ENCODE peak calls at places on chromosomes 12 and 14, in four cellular contexts. One of them, this sample, is unnamed.

GRCh38 chr12:62190921-62191746 is 69.1 kb upstream of the USP15 start:
- DNase-seq in stimulated activated CD4-positive, alpha-beta T cell treated with anti-CD3 and anti-CD28 coated beads, Interleukin-15, amount 100 ng/mL, for 1 hour: peak
- DNase-seq in NT2/D1: no peak
- DNase-seq in lower leg skin: no peak
- DNase-seq in this sample: no peak

GRCh38 chr12:50282581-50283229 is 615 bp downstream of the LIMA1 start:
- DNase-seq in stimulated activated CD4-positive, alpha-beta T cell treated with anti-CD3 and anti-CD28 coated beads, Interleukin-15, amount 100 ng/mL, for 1 hour: no peak
- DNase-seq in lower leg skin: no peak
- DNase-seq in NT2/D1: no peak
- DNase-seq in this sample: no peak

GRCh38 chr12:10128687-10129086 is 1.3 kb downstream of the CLEC7A start:
- DNase-seq in stimulated activated CD4-positive, alpha-beta T cell treated with anti-CD3 and anti-CD28 coated beads, Interleukin-15, amount 100 ng/mL, for 1 hour: no peak
- DNase-seq in NT2/D1: no peak
- DNase-seq in lower leg skin: no peak
- DNase-seq in this sample: no peak

GRCh38 chr14:38835874-38836273 is 267.2 kb downstream of the SEC23A start:
- DNase-seq in lower leg skin: no peak
- DNase-seq in stimulated activated CD4-positive, alpha-beta T cell treated with anti-CD3 and anti-CD28 coated beads, Interleukin-15, amount 100 ng/mL, for 1 hour: no peak
- DNase-seq in NT2/D1: no peak
- DNase-seq in this sample: no peak

GRCh38 chr12:1318327-1319031 is 275.9 kb downstream of the FBXL14 start:
- DNase-seq in lower leg skin: no peak
- DNase-seq in stimulated activated CD4-positive, alpha-beta T cell treated with anti-CD3 and anti-CD28 coated beads, Interleukin-15, amount 100 ng/mL, for 1 hour: no peak
- DNase-seq in NT2/D1: peak
- DNase-seq in this sample: peak

GRCh38 chr12:131195796-131196195 is 242.1 kb downstream of the ADGRD1 start:
- DNase-seq in lower leg skin: peak
- DNase-seq in stimulated activated CD4-positive, alpha-beta T cell treated with anti-CD3 and anti-CD28 coated beads, Interleukin-15, amount 100 ng/mL, for 1 hour: no peak
- DNase-seq in NT2/D1: no peak
- DNase-seq in this sample: no peak

GRCh38 chr12:12909995-12910391 is 18.6 kb downstream of the GPRC5A start:
- DNase-seq in stimulated activated CD4-positive, alpha-beta T cell treated with anti-CD3 and anti-CD28 coated beads, Interleukin-15, amount 100 ng/mL, for 1 hour: no peak
- DNase-seq in NT2/D1: no peak
- DNase-seq in lower leg skin: no peak
- DNase-seq in this sample: no peak

GRCh38 chr12:111437816-111438454 is 32.2 kb downstream of the SH2B3 start:
- DNase-seq in NT2/D1: no peak
- DNase-seq in stimulated activated CD4-positive, alpha-beta T cell treated with anti-CD3 and anti-CD28 coated beads, Interleukin-15, amount 100 ng/mL, for 1 hour: no peak
- DNase-seq in lower leg skin: peak
- DNase-seq in this sample: no peak

GRCh38 chr12:113373966-113374365 is 15.6 kb downstream of the PLBD2 start:
- DNase-seq in lower leg skin: no peak
- DNase-seq in stimulated activated CD4-positive, alpha-beta T cell treated with anti-CD3 and anti-CD28 coated beads, Interleukin-15, amount 100 ng/mL, for 1 hour: no peak
- DNase-seq in NT2/D1: no peak
- DNase-seq in this sample: no peak

GRCh38 chr12:103877934-103878510 is 37.0 kb upstream of the NT5DC3 start:
- DNase-seq in NT2/D1: peak
- DNase-seq in stimulated activated CD4-positive, alpha-beta T cell treated with anti-CD3 and anti-CD28 coated beads, Interleukin-15, amount 100 ng/mL, for 1 hour: peak
- DNase-seq in lower leg skin: no peak
- DNase-seq in this sample: peak

GRCh38 chr14:79036506-79036905 is 866.3 kb downstream of the NRXN3 start:
- DNase-seq in lower leg skin: no peak
- DNase-seq in stimulated activated CD4-positive, alpha-beta T cell treated with anti-CD3 and anti-CD28 coated beads, Interleukin-15, amount 100 ng/mL, for 1 hour: no peak
- DNase-seq in NT2/D1: no peak
- DNase-seq in this sample: no peak

GRCh38 chr12:123696209-123696608 is 15.9 kb upstream of the ATP6V0A2 start:
- DNase-seq in stimulated activated CD4-positive, alpha-beta T cell treated with anti-CD3 and anti-CD28 coated beads, Interleukin-15, amount 100 ng/mL, for 1 hour: no peak
- DNase-seq in lower leg skin: no peak
- DNase-seq in NT2/D1: no peak
- DNase-seq in this sample: no peak

GRCh38 chr12:68792952-68793351 is 15.0 kb upstream of the MDM2 start:
- DNase-seq in stimulated activated CD4-positive, alpha-beta T cell treated with anti-CD3 and anti-CD28 coated beads, Interleukin-15, amount 100 ng/mL, for 1 hour: no peak
- DNase-seq in NT2/D1: no peak
- DNase-seq in lower leg skin: peak
- DNase-seq in this sample: peak

GRCh38 chr12:44148936-44149335 is 313.1 kb downstream of the TMEM117 start:
- DNase-seq in lower leg skin: no peak
- DNase-seq in NT2/D1: no peak
- DNase-seq in stimulated activated CD4-positive, alpha-beta T cell treated with anti-CD3 and anti-CD28 coated beads, Interleukin-15, amount 100 ng/mL, for 1 hour: no peak
- DNase-seq in this sample: no peak

GRCh38 chr12:11580125-11580751 is 69.2 kb upstream of the ETV6 start:
- DNase-seq in NT2/D1: no peak
- DNase-seq in stimulated activated CD4-positive, alpha-beta T cell treated with anti-CD3 and anti-CD28 coated beads, Interleukin-15, amount 100 ng/mL, for 1 hour: no peak
- DNase-seq in lower leg skin: no peak
- DNase-seq in this sample: no peak

GRCh38 chr14:35515916-35516315 is 18.0 kb upstream of the INSM2 start:
- DNase-seq in stimulated activated CD4-positive, alpha-beta T cell treated with anti-CD3 and anti-CD28 coated beads, Interleukin-15, amount 100 ng/mL, for 1 hour: no peak
- DNase-seq in NT2/D1: no peak
- DNase-seq in lower leg skin: no peak
- DNase-seq in this sample: no peak

GRCh38 chr14:34872822-34873590 is 2.2 kb downstream of the BAZ1A start:
- DNase-seq in NT2/D1: no peak
- DNase-seq in stimulated activated CD4-positive, alpha-beta T cell treated with anti-CD3 and anti-CD28 coated beads, Interleukin-15, amount 100 ng/mL, for 1 hour: no peak
- DNase-seq in lower leg skin: no peak
- DNase-seq in this sample: no peak

GRCh38 chr14:102777711-102778615 is 714 bp downstream of the TRAF3 start:
- DNase-seq in NT2/D1: no peak
- DNase-seq in stimulated activated CD4-positive, alpha-beta T cell treated with anti-CD3 and anti-CD28 coated beads, Interleukin-15, amount 100 ng/mL, for 1 hour: peak
- DNase-seq in lower leg skin: no peak
- DNase-seq in this sample: no peak

This sample was measured in HAP-1.